ENCODE peak calls at places on chromosomes 11 and 22, in six cellular contexts. Q is AG09319; X is MCF 10A; V is CD4-positive, alpha-beta T cell; S is GM10248; M is coronary artery. N is an unnamed sample.

GRCh38 chr11:73978576-73979086 is 4.0 kb downstream of the UCP2 start:
- DNase-seq in Q (no peak), X (no peak), V (no peak), S (no peak), M (no peak), N (no peak)

GRCh38 chr11:123740787-123741158 is 687 bp downstream of the ZNF202 start:
- DNase-seq in S (peak), Q (no peak), M (no peak), X (peak), V (no peak), N (no peak)

GRCh38 chr22:46731246-46732040 is 6.6 kb downstream of the CERK start:
- DNase-seq in S (no peak), V (no peak), X (peak), M (no peak), Q (no peak), N (no peak)

GRCh38 chr11:98423933-98424332 is 596.8 kb upstream of the CNTN5 start:
- DNase-seq in Q (no peak), S (no peak), X (no peak), V (no peak), M (no peak), N (no peak)

GRCh38 chr11:123093686-123094085 is 31.8 kb upstream of the HSPA8 start:
- DNase-seq in Q (no peak), M (no peak), X (no peak), S (no peak), V (no peak), N (no peak)

GRCh38 chr22:17777005-17777716 is 2.9 kb upstream of the BID start:
- DNase-seq in V (peak), S (peak), X (no peak), Q (no peak), M (no peak), N (no peak)

GRCh38 chr22:19319281-19319680 is 27.8 kb upstream of the CLTCL1 start:
- DNase-seq in X (no peak), S (no peak), M (no peak), V (no peak), Q (no peak), N (no peak)

GRCh38 chr11:38791346-38791961 is 2193.4 kb upstream of the RAG2 start:
- DNase-seq in Q (peak), M (no peak), S (peak), X (peak), V (no peak), N (no peak)

GRCh38 chr11:110829873-110830272 is 117.6 kb upstream of the ARHGAP20 start:
- DNase-seq in V (no peak), M (no peak), Q (no peak), S (no peak), X (no peak), N (no peak)

GRCh38 chr11:15861256-15861655 is 495.1 kb downstream of the SOX6 start:
- DNase-seq in S (no peak), M (peak), Q (no peak), X (no peak), V (no peak), N (no peak)

GRCh38 chr22:43823353-43823908 is 11.3 kb upstream of the EFCAB6 start:
- DNase-seq in M (peak), S (no peak), V (no peak), X (peak), Q (no peak), N (no peak)

GRCh38 chr11:80958414-80958813 is 1517.6 kb upstream of the TENM4 start:
- DNase-seq in S (no peak), M (no peak), V (no peak), X (peak), Q (peak), N (no peak)

GRCh38 chr22:35154937-35155387 is 89.0 kb downstream of the ISX start:
- DNase-seq in M (no peak), S (peak), V (no peak), X (peak), Q (peak), N (peak)

GRCh38 chr22:20089226-20089976 is 9.4 kb downstream of the DGCR8 start:
- DNase-seq in X (no peak), V (no peak), Q (no peak), M (no peak), S (no peak), N (no peak)

GRCh38 chr11:64854534-64855502 is 10.4 kb upstream of the CDC42BPG start:
- DNase-seq in S (no peak), Q (peak), V (no peak), X (peak), M (peak), N (no peak)

GRCh38 chr11:67497656-67498291 is 7.4 kb downstream of the PITPNM1 start:
- DNase-seq in Q (no peak), X (no peak), S (no peak), V (no peak), M (no peak), N (no peak)

GRCh38 chr22:45553333-45554039 is 50.8 kb downstream of the FBLN1 start:
- DNase-seq in V (no peak), S (peak), X (peak), Q (peak), M (peak), N (peak)

GRCh38 chr11:118199135-118199534 is 22.7 kb upstream of the SCN2B start:
- DNase-seq in S (no peak), X (no peak), V (no peak), Q (no peak), M (no peak), N (no peak)

GRCh38 chr11:59550368-59550841 is 39.1 kb downstream of the OR4D9 start:
- DNase-seq in Q (peak), S (peak), V (peak), X (peak), M (peak), N (peak)

GRCh38 chr22:37044634-37045625 is 6.6 kb upstream of the KCTD17 start:
- DNase-seq in X (no peak), S (no peak), M (no peak), V (no peak), Q (no peak), N (no peak)

GRCh38 chr11:2268911-2269600 is 1.3 kb downstream of the ASCL2 start:
- DNase-seq in S (peak), M (peak), V (no peak), X (peak), Q (no peak), N (no peak)

GRCh38 chr22:38114484-38115398 is 4.3 kb upstream of the BAIAP2L2 start:
- DNase-seq in Q (peak), V (peak), S (peak), M (no peak), X (peak), N (peak)

GRCh38 chr11:34863048-34863447 is 53.1 kb downstream of the APIP start:
- DNase-seq in M (no peak), S (no peak), V (no peak), Q (no peak), X (no peak), N (no peak)

GRCh38 chr22:44171486-44172076 is 9.1 kb upstream of the PARVG start:
- DNase-seq in V (no peak), S (no peak), X (no peak), M (no peak), Q (no peak), N (no peak)

GRCh38 chr11:69442012-69442806 is 39.3 kb upstream of the LINC01488 start:
- DNase-seq in S (no peak), X (peak), V (no peak), Q (no peak), M (no peak), N (no peak)
- TF ChIP-seq CTCF in S (no peak), X (no peak), V (no peak), Q (no peak), M (no peak), N (no peak)

DNA sequence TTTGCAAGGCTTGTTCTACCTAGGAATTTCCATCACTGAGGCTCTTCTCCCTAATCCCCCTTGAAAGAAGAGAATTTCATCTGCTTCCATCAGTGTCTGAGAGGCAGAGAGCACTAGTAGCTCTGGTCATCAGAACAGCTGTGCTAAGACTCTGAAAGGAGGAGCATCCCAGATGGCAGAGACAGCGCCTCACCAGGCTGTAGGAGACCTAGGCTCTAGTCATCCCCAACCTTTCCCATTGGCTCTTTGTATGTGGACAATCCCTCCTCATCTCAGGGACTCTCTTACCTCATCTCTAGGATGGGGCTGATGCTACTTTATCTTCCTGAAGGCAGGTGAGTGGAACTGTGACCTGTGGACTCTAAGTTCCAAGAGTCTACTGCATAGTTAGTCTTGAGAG is 8.8 kb upstream of the OR9I1 start:
- DNase-seq in M (no peak), Q (no peak), V (no peak), S (no peak), X (no peak), N (no peak)
- TF ChIP-seq CTCF in M (no peak), Q (no peak), V (no peak), S (no peak), X (no peak), N (no peak)

DNA sequence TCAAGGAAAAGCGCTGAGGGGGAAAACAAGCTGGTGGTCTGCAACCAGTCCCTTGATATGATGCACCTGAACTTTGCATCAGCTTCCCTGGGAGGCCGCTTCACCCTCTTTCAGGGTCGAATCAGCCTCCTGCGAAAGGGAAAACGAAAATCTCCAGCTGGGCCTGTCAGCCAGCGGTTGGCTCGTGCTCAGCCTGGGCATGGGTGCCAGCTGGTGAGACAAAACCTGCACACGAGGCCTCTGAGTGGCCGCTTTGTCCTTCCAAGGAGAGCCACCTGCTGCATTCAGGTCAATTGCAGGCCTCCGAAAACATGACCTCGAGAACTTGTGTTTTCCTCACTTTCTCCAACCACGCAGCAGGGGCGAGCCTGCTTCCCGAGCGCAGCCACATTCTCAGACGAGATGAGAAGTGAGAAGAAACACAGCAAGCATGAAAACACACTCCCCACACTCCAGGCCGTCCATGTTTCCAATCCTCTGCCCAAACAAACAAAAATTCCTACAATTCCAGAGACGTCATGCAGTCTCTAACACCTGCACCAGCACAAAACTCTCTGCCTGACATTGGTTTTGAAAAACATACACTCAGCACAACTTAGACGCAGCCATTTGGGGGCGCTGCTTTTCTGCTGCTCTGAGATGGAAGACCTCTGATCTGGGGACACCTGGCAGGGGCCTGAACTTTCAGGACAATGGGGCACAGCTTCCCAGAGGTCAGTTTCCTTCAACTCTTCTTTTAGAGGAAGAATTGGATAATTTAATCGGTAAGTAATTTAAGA is 77.1 kb downstream of the DHCR7 start:
- DNase-seq in Q (no peak), M (no peak), X (no peak), V (no peak), S (no peak), N (no peak)
- TF ChIP-seq CTCF in Q (no peak), M (no peak), X (no peak), V (no peak), S (no peak), N (no peak)

GRCh38 chr11:28636033-28636432 is 527.8 kb downstream of the METTL15 start:
- DNase-seq in M (no peak), X (no peak), S (no peak), V (no peak), Q (no peak), N (no peak)

GRCh38 chr11:28632338-28632737 is 524.1 kb downstream of the METTL15 start:
- DNase-seq in S (no peak), M (no peak), X (no peak), Q (no peak), V (no peak), N (no peak)

GRCh38 chr11:28636566-28636965 is 528.4 kb downstream of the METTL15 start:
- DNase-seq in M (no peak), X (no peak), Q (peak), V (no peak), S (no peak), N (no peak)
- TF ChIP-seq CTCF in M (no peak), X (no peak), Q (no peak), V (no peak), S (no peak), N (no peak)